ENCODE peak calls at places on chromosomes 11 and 22, in five cellular contexts. D, J, W, Z and I are unnamed samples.

GRCh38 chr11:2558861-2559526 is 114.2 kb downstream of the KCNQ1 start:
- DNase-seq in D (no peak), J (no peak), W (no peak), Z (no peak), I (no peak)

GRCh38 chr11:46896719-46897406 is 21.5 kb downstream of the LRP4 start:
- DNase-seq in D (no peak), J (no peak), W (peak; percentile 49), Z (no peak), I (peak; percentile 63)

GRCh38 chr11:92867913-92868619 is 101.4 kb upstream of the MTNR1B start:
- DNase-seq in D (no peak), J (no peak), W (no peak), Z (no peak), I (no peak)

GRCh38 chr22:37639070-37639760 is at the start of gene SH3BP1:
- DNase-seq in D (no peak), J (peak; percentile 65), W (no peak), Z (peak; percentile 50), I (peak; percentile 88)

GRCh38 chr11:2652857-2653643 is 46.7 kb downstream of the KCNQ1OT1 start:
- DNase-seq in D (no peak), J (no peak), W (no peak), Z (no peak), I (no peak)

GRCh38 chr11:62353841-62354240 is 16.6 kb downstream of the ASRGL1 start:
- DNase-seq in D (no peak), J (no peak), W (no peak), Z (no peak), I (no peak)

GRCh38 chr11:62142043-62142375 is 18.2 kb downstream of the INCENP start:
- DNase-seq in D (no peak), J (no peak), W (no peak), Z (no peak), I (no peak)

GRCh38 chr22:49450521-49450920 is 377.2 kb downstream of the BRD1 start:
- DNase-seq in D (no peak), J (no peak), W (no peak), Z (no peak), I (no peak)

GRCh38 chr11:114846040-114846791 is 167.9 kb downstream of the NXPE2 start:
- DNase-seq in D (no peak), J (no peak), W (no peak), Z (no peak), I (no peak)

GRCh38 chr11:121291896-121292502 is 572 bp upstream of the SC5D start:
- DNase-seq in D (no peak), J (no peak), W (no peak), Z (peak; percentile 6), I (peak; percentile 32)

GRCh38 chr11:35491231-35491871 is 34.1 kb downstream of the PAMR1 start:
- DNase-seq in D (peak; percentile 72), J (no peak), W (peak; percentile 83), Z (no peak), I (no peak)

GRCh38 chr22:37045958-37046357 is 5.6 kb upstream of the KCTD17 start:
- DNase-seq in D (no peak), J (no peak), W (peak; percentile 46), Z (peak; percentile 31), I (no peak)

GRCh38 chr11:133064152-133064877 is 468.0 kb downstream of the OPCML start:
- DNase-seq in D (no peak), J (peak; percentile 83), W (peak; percentile 9), Z (peak; percentile 92), I (peak; percentile 23)

GRCh38 chr11:19276859-19277808 is 36.4 kb upstream of the E2F8 start:
- DNase-seq in D (no peak), J (no peak), W (peak; percentile 27), Z (no peak), I (no peak)

GRCh38 chr11:2518112-2518982 is 73.5 kb downstream of the KCNQ1 start:
- DNase-seq in D (no peak), J (no peak), W (no peak), Z (peak; percentile 2), I (no peak)

GRCh38 chr22:44574057-44574456 is 76.0 kb upstream of the RTL6 start:
- DNase-seq in D (peak; percentile 79), J (no peak), W (peak; percentile 65), Z (no peak), I (no peak)

GRCh38 chr11:61776561-61777075 is 15.8 kb downstream of the TMEM258 start:
- DNase-seq in D (peak; percentile 8), J (peak; percentile 62), W (peak; percentile 63), Z (peak; percentile 80), I (peak; percentile 92)

GRCh38 chr22:35506259-35506570 is 34.4 kb upstream of the RASD2 start:
- DNase-seq in D (peak; percentile 15), J (no peak), W (peak; percentile 24), Z (no peak), I (no peak)

GRCh38 chr11:102733232-102733875 is 8.6 kb upstream of the MMP8 start:
- DNase-seq in D (no peak), J (peak; percentile 40), W (peak; percentile 54), Z (peak; percentile 86), I (peak; percentile 58)

GRCh38 chr22:35524966-35525686 is 15.5 kb upstream of the RASD2 start:
- DNase-seq in D (peak; percentile 25), J (no peak), W (no peak), Z (no peak), I (no peak)

GRCh38 chr11:108500721-108501120 is 2.5 kb upstream of the POGLUT3 start:
- DNase-seq in D (no peak), J (no peak), W (no peak), Z (no peak), I (no peak)

GRCh38 chr11:35796542-35796941 is 134.0 kb downstream of the TRIM44 start:
- DNase-seq in D (no peak), J (no peak), W (no peak), Z (peak; percentile 18), I (no peak)

GRCh38 chr22:38455530-38456271 is 702 bp upstream of the KCNJ4 start:
- DNase-seq in D (no peak), J (peak; percentile 58), W (no peak), Z (peak; percentile 55), I (peak; percentile 54)

GRCh38 chr22:24894998-24895397 is 51.5 kb downstream of the LHFPL7 start:
- DNase-seq in D (peak; percentile 7), J (no peak), W (peak; percentile 62), Z (no peak), I (no peak)

GRCh38 chr11:34890089-34890488 is 26.1 kb downstream of the APIP start:
- DNase-seq in D (no peak), J (no peak), W (no peak), Z (no peak), I (no peak)

GRCh38 chr22:43996170-43996980 is 27.7 kb upstream of the PARVB start:
- DNase-seq in D (no peak), J (no peak), W (no peak), Z (peak; percentile 36), I (peak; percentile 82)

GRCh38 chr11:110098645-110099044 is 5.5 kb downstream of the ZC3H12C start:
- DNase-seq in D (no peak), J (no peak), W (peak; percentile 35), Z (no peak), I (no peak)
- TF ChIP-seq CTCF in D (no peak), J (no peak), W (no peak), Z (no peak), I (no peak)

DNA sequence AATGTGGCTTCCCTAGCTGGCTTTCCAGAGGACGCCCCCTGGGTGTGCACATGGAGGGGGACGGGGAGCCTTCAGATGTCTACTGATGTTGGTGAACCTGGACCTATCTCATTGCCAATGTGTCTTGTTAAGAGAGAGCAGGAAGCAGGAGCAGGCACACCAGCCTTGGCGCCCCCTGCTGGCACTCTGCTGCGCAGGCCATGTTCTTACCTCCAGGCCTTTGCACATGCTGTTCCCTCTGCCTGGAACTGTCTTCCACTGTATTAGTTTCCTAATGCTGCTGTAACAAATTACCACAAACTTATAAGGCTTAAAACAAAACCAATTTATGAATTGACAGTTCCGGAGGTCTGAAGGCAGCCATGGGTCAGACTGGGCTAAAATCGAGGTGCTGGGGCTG is 23.6 kb upstream of the MN1 start:
- DNase-seq in D (no peak), J (peak; percentile 31), W (peak; percentile 15), Z (no peak), I (no peak)
- TF ChIP-seq CTCF in D (peak; percentile 17), J (peak; percentile 53), W (peak; percentile 40), Z (peak; percentile 54), I (peak; percentile 3)

GRCh38 chr11:68549789-68550484 is 89.4 kb downstream of the PPP6R3 start:
- DNase-seq in D (peak; percentile 31), J (no peak), W (peak; percentile 78), Z (no peak), I (no peak)

GRCh38 chr11:68551777-68552176 is 91.2 kb downstream of the PPP6R3 start:
- DNase-seq in D (no peak), J (no peak), W (no peak), Z (no peak), I (no peak)

GRCh38 chr11:68550485-68550817 is 89.9 kb downstream of the PPP6R3 start:
- DNase-seq in D (no peak), J (no peak), W (peak; percentile 29), Z (no peak), I (no peak)

GRCh38 chr11:68552542-68552941 is 92.0 kb downstream of the PPP6R3 start:
- DNase-seq in D (no peak), J (no peak), W (no peak), Z (no peak), I (no peak)

DNA sequence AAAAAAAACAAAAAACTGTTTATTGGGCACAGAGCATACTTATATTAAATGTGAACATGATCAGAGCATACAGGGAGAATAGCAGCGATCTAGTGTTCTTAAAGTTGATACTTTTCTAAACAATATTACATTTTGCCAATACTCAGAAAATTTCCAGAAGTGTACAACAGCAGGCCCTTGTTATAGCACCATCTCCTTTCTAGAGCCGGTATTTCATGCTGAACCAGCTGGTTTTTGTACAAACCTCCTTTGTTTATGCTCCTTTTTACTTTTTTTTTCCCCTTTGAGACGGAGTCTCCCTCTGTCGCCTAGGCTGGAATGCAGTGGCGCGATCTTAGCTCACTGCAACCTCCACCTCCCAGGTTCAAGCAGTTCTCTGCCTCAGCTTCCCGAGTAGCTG is 90.7 kb downstream of the PPP6R3 start:
- DNase-seq in D (no peak), J (no peak), W (no peak), Z (no peak), I (no peak)
- TF ChIP-seq CTCF in D (no peak), J (no peak), W (no peak), Z (no peak), I (no peak)

GRCh38 chr11:200224-201003 is 6.8 kb downstream of the BET1L start:
- DNase-seq in D (no peak), J (no peak), W (no peak), Z (no peak), I (no peak)

GRCh38 chr11:203056-203944 is 3.9 kb downstream of the BET1L start:
- DNase-seq in D (no peak), J (no peak), W (peak; percentile 24), Z (no peak), I (no peak)

GRCh38 chr11:201936-202335 is 5.3 kb downstream of the BET1L start:
- DNase-seq in D (no peak), J (no peak), W (no peak), Z (no peak), I (no peak)

GRCh38 chr11:203945-204586 is 3.1 kb downstream of the BET1L start:
- DNase-seq in D (no peak), J (no peak), W (no peak), Z (no peak), I (no peak)

DNA sequence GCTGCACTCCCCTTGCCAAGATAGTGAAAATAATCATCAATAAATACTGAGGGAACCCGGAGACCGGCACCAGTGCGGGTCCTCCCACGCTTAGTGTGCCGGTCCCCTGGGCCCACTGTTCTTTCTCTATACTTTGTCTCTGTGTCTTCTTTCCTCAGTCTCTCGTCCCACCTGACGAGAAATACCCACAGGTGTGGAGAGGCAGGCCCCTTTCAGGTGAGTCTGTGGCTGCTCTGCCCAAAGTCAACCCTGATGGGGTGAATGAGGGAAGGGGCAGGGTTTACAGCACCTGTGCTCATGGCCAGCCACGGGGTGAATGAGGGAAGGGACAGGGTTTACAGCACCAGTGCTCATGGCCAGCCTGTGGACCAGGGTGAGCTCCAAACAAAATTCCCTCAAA is 4.7 kb downstream of the BET1L start:
- DNase-seq in D (no peak), J (no peak), W (no peak), Z (no peak), I (no peak)
- TF ChIP-seq CTCF in D (no peak), J (no peak), W (no peak), Z (no peak), I (no peak)